ENCODE peak calls at places on chromosomes 12 and 14, in five cellular contexts. U, E, Q, Y and G are unnamed samples.

GRCh38 chr12:120849765-120850164 is 54.4 kb downstream of the SPPL3 start:
- DNase-seq in Y (peak), Q (no peak), E (no peak), U (no peak), G (peak)

GRCh38 chr12:779745-780734 is 27.7 kb downstream of the WNK1 start:
- DNase-seq in E (no peak), U (no peak), Q (no peak), Y (peak), G (no peak)

GRCh38 chr12:96985515-96986362 is 78.7 kb downstream of the NEDD1 start:
- DNase-seq in Q (no peak), E (peak), U (no peak), Y (no peak), G (peak)

GRCh38 chr12:10884086-10884725 is at the start of gene PRH1:
- DNase-seq in U (no peak), Y (no peak), Q (no peak), E (no peak), G (no peak)

GRCh38 chr14:39374846-39375245 is 57.4 kb downstream of the FBXO33 start:
- DNase-seq in Y (peak), E (no peak), Q (no peak), U (no peak), G (no peak)

GRCh38 chr12:52032431-52032796 is 18.8 kb upstream of the NR4A1 start:
- DNase-seq in U (peak), Q (peak), Y (peak), E (no peak), G (no peak)

GRCh38 chr12:56160160-56160763 is 2.1 kb downstream of the MYL6 start:
- DNase-seq in U (no peak), E (no peak), Y (peak), Q (no peak), G (no peak)

GRCh38 chr12:71900091-71900490 is 38.6 kb upstream of the TPH2 start:
- DNase-seq in Y (peak), Q (no peak), E (no peak), U (no peak), G (no peak)

GRCh38 chr12:131644481-131644880 is 66.4 kb upstream of the SFSWAP start:
- DNase-seq in U (no peak), E (no peak), Y (no peak), Q (no peak), G (no peak)

GRCh38 chr12:106211973-106212372 is 35.8 kb downstream of the CKAP4 start:
- DNase-seq in Y (no peak), E (no peak), U (no peak), Q (no peak), G (no peak)

GRCh38 chr14:103315368-103315911 is 18.6 kb upstream of the EIF5 start:
- DNase-seq in Q (no peak), E (no peak), Y (peak), U (peak), G (no peak)

GRCh38 chr14:101147848-101148247 is 244.3 kb upstream of the RTL1 start:
- DNase-seq in Q (no peak), Y (no peak), U (no peak), E (no peak), G (no peak)

GRCh38 chr12:63419119-63419518 is 249.2 kb downstream of the DPY19L2 start:
- DNase-seq in E (no peak), U (no peak), Q (no peak), Y (no peak), G (no peak)

GRCh38 chr14:44880791-44881190 is 81.0 kb downstream of the KLHL28 start:
- DNase-seq in E (no peak), Q (no peak), Y (no peak), U (no peak), G (no peak)

GRCh38 chr14:55160989-55161388 is 30.4 kb downstream of the DLGAP5 start:
- DNase-seq in U (no peak), E (no peak), Y (peak), Q (no peak), G (no peak)

GRCh38 chr14:77123381-77124344 is 17.9 kb downstream of the ZDHHC22 start:
- DNase-seq in Y (no peak), U (peak), E (peak), Q (peak), G (no peak)

GRCh38 chr14:99318959-99319295 is 46.9 kb upstream of the BCL11B start:
- DNase-seq in Q (no peak), U (no peak), Y (no peak), E (no peak), G (no peak)

GRCh38 chr14:58796636-58797429 is 159.1 kb downstream of the DACT1 start:
- DNase-seq in Q (no peak), Y (no peak), E (peak), U (no peak), G (no peak)

GRCh38 chr14:67763158-67763822 is 53.1 kb downstream of the ZFYVE26 start:
- DNase-seq in Y (no peak), Q (no peak), E (no peak), U (no peak), G (no peak)

GRCh38 chr14:77458249-77458950 is 507 bp downstream of the AHSA1 start:
- DNase-seq in E (peak), Q (no peak), U (no peak), Y (peak), G (peak)

GRCh38 chr12:38056701-38057689 is 259.6 kb upstream of the ALG10B start:
- DNase-seq in Q (no peak), U (no peak), E (no peak), Y (no peak), G (no peak)

GRCh38 chr14:100393906-100394732 is 71.0 kb downstream of the SLC25A47 start:
- DNase-seq in Y (no peak), U (no peak), E (no peak), Q (no peak), G (no peak)

GRCh38 chr12:40854669-40855068 is 162.4 kb downstream of the CNTN1 start:
- DNase-seq in Q (no peak), Y (no peak), E (no peak), U (no peak), G (no peak)

GRCh38 chr14:22081352-22081751 is 407.7 kb upstream of the OR4E1 start:
- DNase-seq in Q (no peak), E (no peak), U (no peak), Y (no peak), G (no peak)